ENCODE peak calls at places on chromosomes 4 and X, in seven cellular contexts. S is left lung, B is stomach, G is aorta, T is adrenal gland, K is HCT116, O is Karpas-422. N is an unnamed sample.

GRCh38 chr4:185304944-185305690 is 90.6 kb downstream of the LRP2BP start:
- DNase-seq in S (no peak), B (no peak), G (no peak), T (no peak), K (no peak), O (peak), N (no peak)

GRCh38 chr4:41657561-41657960 is 91.0 kb downstream of the PHOX2B start:
- DNase-seq in S (no peak), B (no peak), G (no peak), T (no peak), K (no peak), O (no peak), N (no peak)

GRCh38 chr4:2843909-2844584 is 403 bp downstream of the ADD1 start:
- DNase-seq in S (peak), B (peak), G (no peak), T (peak), K (no peak), O (peak), N (peak)

GRCh38 chr4:3375688-3376087 is 66.1 kb upstream of the HGFAC start:
- DNase-seq in S (peak), B (no peak), G (peak), T (peak), K (no peak), O (no peak), N (peak)

GRCh38 chrX:148457279-148457678 is 43.1 kb upstream of the AFF2 start:
- DNase-seq in S (no peak), B (no peak), G (no peak), T (no peak), K (no peak), O (no peak), N (no peak)

GRCh38 chr4:14837860-14838259 is 164.4 kb upstream of the CPEB2 start:
- DNase-seq in S (no peak), B (no peak), G (no peak), T (no peak), K (no peak), O (peak), N (no peak)

GRCh38 chr4:173522160-173522873 is 7.7 kb downstream of the HAND2 start:
- DNase-seq in S (peak), B (peak), G (peak), T (peak), K (no peak), O (no peak), N (peak)

GRCh38 chrX:131734621-131735020 is 190.7 kb downstream of the OR13H1 start:
- DNase-seq in S (no peak), B (peak), G (no peak), T (peak), K (no peak), O (peak), N (peak)

GRCh38 chr4:59091376-59092142 is 1981.4 kb upstream of the IGFBP7 start:
- DNase-seq in S (peak), B (no peak), G (peak), T (no peak), K (no peak), O (no peak), N (peak)

GRCh38 chrX:48578661-48579128 is 4.4 kb downstream of the RBM3 start:
- DNase-seq in S (no peak), B (no peak), G (no peak), T (no peak), K (no peak), O (peak), N (no peak)

GRCh38 chrX:46256875-46257274 is 288.3 kb downstream of the ZNF674 start:
- DNase-seq in S (no peak), B (no peak), G (no peak), T (no peak), K (no peak), O (no peak), N (no peak)

GRCh38 chr4:171721937-171722336 is 91.3 kb upstream of the GALNTL6 start:
- DNase-seq in S (no peak), B (no peak), G (no peak), T (no peak), K (no peak), O (no peak), N (no peak)

GRCh38 chr4:140719022-140719421 is 37.2 kb downstream of the TBC1D9 start:
- DNase-seq in S (no peak), B (no peak), G (no peak), T (no peak), K (no peak), O (no peak), N (no peak)

GRCh38 chrX:1453951-1454785 is 1.5 kb upstream of the ASMTL start:
- DNase-seq in S (peak), B (peak), G (peak), T (peak), K (peak), O (peak), N (peak)

DNA sequence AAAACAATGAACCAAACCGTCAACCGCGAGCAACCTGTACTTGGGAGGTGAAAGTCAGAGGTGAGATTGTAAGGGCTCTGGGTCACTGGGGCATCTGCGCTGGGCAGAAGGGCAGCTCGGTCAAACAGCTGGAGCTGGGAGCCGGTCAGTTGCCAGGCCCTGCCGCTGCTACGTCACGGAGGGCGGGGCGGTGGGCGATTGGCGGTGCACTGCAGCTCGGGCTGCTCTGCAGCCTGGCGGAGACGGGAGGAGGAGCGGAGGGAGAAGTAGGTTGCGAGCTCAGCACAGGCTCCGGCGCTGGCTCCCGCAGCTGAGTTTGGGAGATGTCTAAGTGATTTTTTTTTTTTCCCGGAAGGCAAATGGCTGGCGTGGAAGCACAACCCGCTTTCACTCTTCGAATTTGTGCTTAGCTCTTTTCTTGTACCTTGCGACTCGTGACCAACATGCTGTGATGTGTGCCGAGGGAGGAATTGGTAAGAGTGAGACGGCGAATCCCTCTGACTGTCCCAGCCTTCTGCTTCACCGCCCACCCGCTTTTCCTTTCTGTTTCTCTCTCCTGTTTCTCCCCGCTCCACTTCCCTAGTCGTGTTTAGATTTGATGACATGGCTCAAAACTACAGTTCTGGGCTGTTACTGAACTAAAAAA is at the start of gene ATP10D:
- DNase-seq in S (peak), B (peak), G (peak), T (peak), K (peak), O (peak), N (peak)
- H3K27ac ChIP-seq in S (peak), B (peak), G (peak), T (peak), K (peak), O (peak), N (peak)

GRCh38 chr4:9816285-9816684 is 34.9 kb downstream of the DRD5 start:
- DNase-seq in S (no peak), B (no peak), G (no peak), T (no peak), K (no peak), O (no peak), N (no peak)

GRCh38 chr4:9812530-9813340 is 31.3 kb downstream of the DRD5 start:
- DNase-seq in S (no peak), B (no peak), G (no peak), T (no peak), K (no peak), O (no peak), N (no peak)

GRCh38 chr4:9808077-9808476 is 26.6 kb downstream of the DRD5 start:
- DNase-seq in S (no peak), B (no peak), G (no peak), T (no peak), K (no peak), O (no peak), N (no peak)

DNA sequence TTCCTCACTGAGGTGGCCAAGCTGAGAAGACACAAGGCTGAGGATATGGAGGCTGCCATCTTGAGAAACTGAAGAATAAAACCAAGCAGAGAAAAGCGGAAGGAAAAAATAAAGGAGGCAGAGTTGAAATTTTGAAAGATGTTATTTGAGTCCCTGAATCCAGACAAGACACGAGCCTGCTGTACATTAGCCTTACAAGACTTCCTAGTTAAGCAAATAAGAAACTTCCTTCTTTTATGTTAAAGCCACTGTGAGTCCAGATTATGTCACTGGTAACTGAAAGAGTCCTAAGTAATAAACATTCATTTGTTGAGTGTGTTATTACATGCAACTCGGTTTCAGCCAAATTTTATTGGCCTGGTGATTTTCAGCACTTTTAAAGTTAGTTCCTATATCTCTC is 30.4 kb downstream of the DRD5 start:
- DNase-seq in S (no peak), B (no peak), G (no peak), T (no peak), K (no peak), O (no peak), N (no peak)
- H3K27ac ChIP-seq in S (no peak), B (no peak), G (no peak), T (no peak), K (no peak), O (no peak), N (no peak)

DNA sequence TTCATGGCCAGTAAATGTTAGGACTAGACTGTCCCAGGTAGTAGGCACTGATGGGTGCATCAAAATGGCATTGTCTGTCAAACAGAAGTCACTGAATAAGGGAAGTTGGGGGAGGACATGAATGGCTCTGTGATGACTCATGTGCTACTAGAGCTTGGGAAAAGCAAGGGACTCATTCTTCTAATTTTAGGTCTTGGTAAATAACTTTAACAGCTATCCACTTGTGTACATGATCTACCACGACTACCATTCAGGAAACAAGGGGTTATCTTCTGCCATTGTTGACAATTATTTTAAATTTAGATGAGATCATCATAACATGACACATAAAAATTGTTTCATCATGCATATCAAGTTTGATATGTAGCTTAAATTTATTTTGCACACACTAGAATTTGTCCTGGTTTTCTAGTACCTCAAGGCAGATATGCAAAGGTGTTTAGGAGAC is 6.3 kb downstream of the AREG start:
- DNase-seq in S (no peak), B (no peak), G (no peak), T (no peak), K (no peak), O (no peak), N (no peak)
- H3K27ac ChIP-seq in S (no peak), B (no peak), G (no peak), T (no peak), K (peak), O (no peak), N (no peak)

DNA sequence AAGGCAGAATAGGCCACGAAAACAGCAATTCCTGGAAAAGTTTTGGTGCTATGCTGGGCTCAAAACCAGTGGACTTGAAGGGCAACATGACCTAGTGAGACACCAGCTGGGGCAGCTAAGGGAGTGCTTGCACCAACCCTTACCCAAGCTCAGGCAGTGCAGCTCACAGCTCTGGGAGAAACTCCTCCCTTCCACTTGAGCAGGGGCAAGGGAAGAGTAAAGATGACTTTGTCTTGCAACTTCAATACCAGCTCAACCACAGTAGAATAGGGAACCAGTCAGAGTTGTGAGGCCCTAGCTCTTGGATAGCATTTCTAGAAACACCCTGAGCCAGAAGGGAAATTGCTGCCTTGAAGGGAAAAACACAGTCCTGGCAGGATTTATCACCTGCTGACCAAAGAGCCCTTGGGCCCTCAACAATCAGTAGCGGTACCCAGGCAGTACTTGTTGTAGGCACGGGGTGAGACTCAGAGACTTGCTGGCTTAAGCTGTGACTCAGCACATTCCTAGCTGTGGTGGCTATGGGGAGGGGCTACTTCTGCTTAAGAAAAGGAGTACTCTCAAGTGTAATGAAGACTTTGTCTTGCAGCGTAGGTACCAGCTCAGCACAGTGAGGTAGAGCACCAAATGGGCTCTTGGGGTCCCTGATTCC is 19.7 kb upstream of the ABCG2 start:
- DNase-seq in S (no peak), B (no peak), G (no peak), T (peak), K (peak), O (no peak), N (no peak)
- H3K27ac ChIP-seq in S (no peak), B (no peak), G (no peak), T (no peak), K (peak), O (no peak), N (no peak)

DNA sequence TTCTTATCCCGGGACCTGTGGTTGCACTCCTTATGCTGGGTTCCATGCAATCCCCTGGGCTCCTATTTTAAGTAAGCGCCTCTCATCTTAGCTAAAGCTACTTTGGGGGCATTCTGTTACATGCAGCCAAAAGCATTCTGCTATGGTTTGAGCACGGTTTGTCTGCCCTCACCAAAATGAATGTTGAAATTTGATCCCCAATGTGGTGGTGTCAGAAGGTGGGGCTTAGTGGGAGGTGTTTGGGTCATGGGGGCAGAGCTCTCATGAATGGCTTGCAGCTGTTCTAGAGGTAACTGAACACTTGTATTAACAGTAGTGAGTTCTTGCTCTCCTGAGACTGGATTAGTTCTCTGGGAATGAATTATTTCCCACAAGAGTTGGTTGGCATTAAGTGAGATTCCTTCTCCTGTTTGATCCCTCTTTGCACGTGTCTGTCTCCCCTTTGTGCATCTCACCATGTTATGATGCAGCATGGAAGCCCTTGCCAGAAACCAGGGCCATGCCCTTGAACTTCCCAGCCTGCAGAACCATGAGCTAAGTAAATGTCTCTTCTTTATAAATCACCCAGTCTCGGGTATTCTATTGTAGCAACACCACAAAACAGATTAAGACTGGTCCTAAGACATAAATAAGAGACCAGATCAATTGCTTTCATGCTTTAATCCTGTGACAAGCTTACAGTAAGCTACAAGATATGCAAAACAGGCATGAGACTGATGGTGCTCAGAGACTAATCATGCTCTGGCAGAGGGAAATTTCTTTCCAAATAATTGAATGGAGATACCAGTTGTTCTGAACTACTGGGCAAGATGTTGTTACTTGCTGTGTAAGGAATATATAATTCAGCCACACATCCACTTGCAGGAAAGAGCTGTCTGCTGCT is 141.7 kb downstream of the TSPAN5 start:
- DNase-seq in S (no peak), B (no peak), G (no peak), T (no peak), K (no peak), O (peak), N (no peak)
- H3K27ac ChIP-seq in S (peak), B (no peak), G (no peak), T (no peak), K (no peak), O (peak), N (no peak)

GRCh38 chr4:159071969-159072765 is 30.7 kb upstream of the RAPGEF2 start:
- DNase-seq in S (no peak), B (no peak), G (no peak), T (no peak), K (no peak), O (no peak), N (no peak)

GRCh38 chr4:159075531-159075932 is 27.3 kb upstream of the RAPGEF2 start:
- DNase-seq in S (no peak), B (no peak), G (no peak), T (no peak), K (no peak), O (no peak), N (no peak)

GRCh38 chr4:159077702-159078495 is 25.0 kb upstream of the RAPGEF2 start:
- DNase-seq in S (no peak), B (no peak), G (no peak), T (no peak), K (no peak), O (no peak), N (no peak)
- H3K27ac ChIP-seq in S (no peak), B (no peak), G (no peak), T (no peak), K (no peak), O (no peak), N (no peak)

DNA sequence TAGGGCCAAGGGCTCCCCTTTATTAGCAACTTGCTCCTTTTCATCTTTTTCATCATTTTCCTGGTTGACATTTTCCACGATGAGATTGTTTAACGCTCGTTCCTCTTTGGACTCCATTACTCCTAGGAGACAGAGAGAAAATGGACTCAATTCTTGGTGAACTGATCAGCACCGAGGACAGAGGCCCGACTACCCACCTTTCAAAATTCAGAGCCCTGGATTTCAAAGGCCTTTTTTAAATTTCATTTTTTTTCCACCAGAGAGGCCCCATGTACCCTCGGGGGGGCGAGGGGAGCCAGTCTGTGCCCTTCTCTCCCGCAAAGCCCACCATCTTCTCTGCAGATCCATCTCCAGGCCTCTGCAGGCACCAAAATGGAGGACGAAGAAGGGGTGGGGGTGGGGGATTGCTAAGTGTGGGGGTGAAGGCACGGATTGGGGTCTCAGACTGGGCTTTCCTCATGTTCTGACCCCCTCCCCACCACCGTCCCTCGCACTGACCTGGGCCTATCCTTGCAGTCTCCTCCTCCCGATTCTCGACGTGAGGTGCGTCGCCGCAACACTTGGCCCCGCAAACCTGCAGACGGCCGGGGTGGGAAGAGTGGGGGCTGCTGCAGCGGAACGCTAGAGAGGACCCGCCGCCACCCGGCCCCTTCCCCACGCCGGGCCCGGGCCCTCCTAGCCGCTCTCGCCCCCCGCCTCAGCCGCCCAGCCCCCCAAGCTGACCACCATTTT is 764 bp downstream of the BEX2 start:
- DNase-seq in S (no peak), B (no peak), G (no peak), T (no peak), K (no peak), O (no peak), N (no peak)
- H3K27ac ChIP-seq in S (no peak), B (no peak), G (no peak), T (peak), K (peak), O (no peak), N (no peak)

GRCh38 chr4:8863759-8864682 is 7.6 kb downstream of the HMX1 start:
- DNase-seq in S (peak), B (no peak), G (no peak), T (no peak), K (no peak), O (no peak), N (no peak)
- H3K27ac ChIP-seq in S (no peak), B (no peak), G (no peak), T (no peak), K (no peak), O (no peak), N (no peak)

GRCh38 chr4:149112109-149112508 is 669.9 kb upstream of the NR3C2 start:
- DNase-seq in S (no peak), B (no peak), G (no peak), T (no peak), K (no peak), O (no peak), N (no peak)
- H3K27ac ChIP-seq in S (no peak), B (no peak), G (no peak), T (no peak), K (no peak), O (no peak), N (no peak)

DNA sequence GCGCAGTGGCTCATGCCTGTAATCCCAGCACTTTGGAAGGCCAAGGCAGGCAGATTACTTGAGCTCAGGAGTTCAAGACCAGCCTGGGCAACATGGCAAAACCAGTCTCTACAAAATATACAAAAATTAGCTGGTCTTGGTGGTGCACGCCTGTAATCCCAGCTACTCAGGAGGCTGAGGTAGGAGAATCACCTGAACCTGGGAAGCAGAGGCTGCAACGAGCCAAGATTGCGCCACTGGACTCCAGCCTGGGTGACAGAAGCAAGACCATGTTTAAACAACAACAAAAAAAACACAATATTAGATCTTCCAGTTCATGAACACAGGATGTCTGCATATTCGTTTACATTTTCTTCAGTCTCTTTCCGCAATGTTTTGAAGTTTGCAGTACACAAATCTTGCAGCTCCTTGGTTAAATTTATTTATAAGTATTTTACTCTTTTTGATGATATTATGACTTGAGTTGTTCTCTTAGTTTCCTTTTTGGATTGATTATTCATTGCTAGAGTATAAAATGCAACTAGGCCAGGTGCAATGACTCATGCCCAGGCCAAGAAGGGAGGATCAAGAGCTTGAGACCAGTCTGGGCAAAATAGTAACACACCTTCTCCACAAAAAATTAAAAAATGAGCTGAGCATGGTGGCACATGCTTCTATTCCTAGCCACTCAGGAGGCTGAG is 30.4 kb upstream of the ABCG2 start:
- DNase-seq in S (no peak), B (no peak), G (no peak), T (no peak), K (no peak), O (no peak), N (no peak)
- H3K27ac ChIP-seq in S (no peak), B (no peak), G (no peak), T (no peak), K (no peak), O (no peak), N (no peak)

N was measured in sigmoid colon.